ENCODE peak calls at places on chromosomes 7 and 10, in four cellular contexts. One of them, this sample, is unnamed. For H3K4me1, the result is how much of the 10 kb centered on the place peaks cover.

GRCh38 chr10:22849077-22849810 is 78.6 kb upstream of the ARMC3 start:
- DNase-seq in H1: no peak
- DNase-seq in tibial nerve: peak
- DNase-seq in HepG2: peak
- DNase-seq in this sample: peak

GRCh38 chr10:27819781-27820531 is 74.3 kb upstream of the MKX start:
- DNase-seq in HepG2: peak
- DNase-seq in H1: no peak
- DNase-seq in tibial nerve: no peak
- DNase-seq in this sample: peak

GRCh38 chr10:116146374-116146773 is 126.6 kb downstream of the GFRA1 start:
- DNase-seq in HepG2: no peak
- DNase-seq in tibial nerve: no peak
- DNase-seq in H1: no peak
- DNase-seq in this sample: no peak

GRCh38 chr10:63240807-63241206 is 107.7 kb downstream of the NRBF2 start:
- DNase-seq in tibial nerve: no peak
- DNase-seq in HepG2: no peak
- DNase-seq in H1: no peak
- DNase-seq in this sample: no peak

GRCh38 chr7:75739796-75740672 is 1.3 kb upstream of the HIP1 start:
- DNase-seq in HepG2: no peak
- DNase-seq in tibial nerve: no peak
- DNase-seq in H1: no peak
- DNase-seq in this sample: no peak

GRCh38 chr10:72076756-72077155 is 11.6 kb downstream of the SPOCK2 start:
- DNase-seq in H1: no peak
- DNase-seq in tibial nerve: no peak
- DNase-seq in HepG2: no peak
- DNase-seq in this sample: no peak

GRCh38 chr10:93945814-93946213 is 47.9 kb upstream of the PLCE1 start:
- DNase-seq in tibial nerve: no peak
- DNase-seq in HepG2: no peak
- DNase-seq in H1: no peak
- DNase-seq in this sample: no peak

GRCh38 chr7:39617010-39617409 is 6.4 kb upstream of the RALA start:
- DNase-seq in tibial nerve: no peak
- DNase-seq in H1: no peak
- DNase-seq in HepG2: no peak
- DNase-seq in this sample: no peak

GRCh38 chr7:87564290-87564963 is 36.3 kb downstream of the ABCB1 start:
- DNase-seq in H1: peak
- DNase-seq in tibial nerve: no peak
- DNase-seq in HepG2: peak
- DNase-seq in this sample: no peak

GRCh38 chr10:29541826-29542225 is 92.9 kb downstream of the SVIL start:
- DNase-seq in H1: no peak
- DNase-seq in HepG2: no peak
- DNase-seq in tibial nerve: no peak
- DNase-seq in this sample: no peak

GRCh38 chr10:92436611-92437010 is 137.3 kb downstream of the IDE start:
- DNase-seq in HepG2: no peak
- DNase-seq in H1: no peak
- DNase-seq in tibial nerve: no peak
- DNase-seq in this sample: no peak

GRCh38 chr7:27113991-27114866 is 11.7 kb upstream of the HOXA2 start:
- DNase-seq in HepG2: no peak
- DNase-seq in tibial nerve: no peak
- DNase-seq in H1: peak
- DNase-seq in this sample: peak

GRCh38 chr7:141696386-141696785 is 5.6 kb downstream of the DENND11 start:
- DNase-seq in HepG2: no peak
- DNase-seq in H1: no peak
- DNase-seq in tibial nerve: no peak
- DNase-seq in this sample: no peak

GRCh38 chr7:12067156-12067831 is 143.8 kb upstream of the TMEM106B start:
- DNase-seq in tibial nerve: peak
- DNase-seq in HepG2: peak
- DNase-seq in H1: peak
- DNase-seq in this sample: peak

GRCh38 chr10:131946880-131947279 is 34.8 kb downstream of the BNIP3 start:
- DNase-seq in H1: no peak
- DNase-seq in HepG2: no peak
- DNase-seq in tibial nerve: no peak
- DNase-seq in this sample: peak

GRCh38 chr10:131946321-131946751 is 35.4 kb downstream of the BNIP3 start:
- DNase-seq in H1: no peak
- DNase-seq in HepG2: no peak
- DNase-seq in tibial nerve: no peak
- DNase-seq in this sample: peak

GRCh38 chr10:131947631-131948347 is 33.9 kb downstream of the BNIP3 start:
- DNase-seq in HepG2: no peak
- DNase-seq in tibial nerve: no peak
- DNase-seq in H1: no peak
- DNase-seq in this sample: no peak

GRCh38 chr10:131949041-131949862 is 32.5 kb downstream of the BNIP3 start:
- DNase-seq in HepG2: no peak
- DNase-seq in H1: no peak
- DNase-seq in tibial nerve: no peak
- DNase-seq in this sample: peak

GRCh38 chr10:131948501-131948900 is 33.2 kb downstream of the BNIP3 start:
- DNase-seq in HepG2: no peak
- DNase-seq in H1: no peak
- DNase-seq in tibial nerve: no peak
- DNase-seq in this sample: peak
- H3K4me1 ChIP-seq in HepG2: under half
- H3K4me1 ChIP-seq in H1: under half
- H3K4me1 ChIP-seq in tibial nerve: under half
- H3K4me1 ChIP-seq in this sample: under half

DNA sequence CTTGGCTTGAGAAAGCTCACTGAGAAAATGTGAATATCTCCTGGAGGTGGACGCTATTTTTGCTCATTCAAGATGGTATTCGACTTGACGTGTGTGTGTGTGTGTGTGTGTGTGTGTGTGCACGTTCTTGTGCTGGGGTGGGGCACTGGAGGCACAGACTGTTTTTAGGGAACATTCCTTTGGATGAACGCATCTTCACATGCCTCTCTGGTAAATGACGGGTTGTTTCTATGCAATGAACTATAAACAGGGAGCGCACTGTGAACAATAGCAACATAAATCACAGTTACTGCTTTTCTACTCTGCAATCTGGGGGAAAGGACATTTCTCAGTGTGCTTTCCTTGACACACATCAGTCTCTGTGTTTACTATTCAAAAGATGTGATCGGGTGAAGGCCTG is 120.0 kb upstream of the PITRM1 start:
- DNase-seq in HepG2: no peak
- DNase-seq in tibial nerve: no peak
- DNase-seq in H1: no peak
- DNase-seq in this sample: no peak
- TF ChIP-seq EP300 in HepG2: no peak
- TF ChIP-seq EP300 in tibial nerve: peak
- TF ChIP-seq EP300 in H1: no peak
- TF ChIP-seq EP300 in this sample: peak

GRCh38 chr10:104230490-104230889 is 1.7 kb downstream of the CFAP43 start:
- DNase-seq in HepG2: no peak
- DNase-seq in tibial nerve: no peak
- DNase-seq in H1: no peak
- DNase-seq in this sample: no peak

GRCh38 chr10:104233817-104234216 is 1.7 kb upstream of the CFAP43 start:
- DNase-seq in H1: no peak
- DNase-seq in tibial nerve: no peak
- DNase-seq in HepG2: peak
- DNase-seq in this sample: no peak

GRCh38 chr10:104234934-104235333 is 2.8 kb upstream of the CFAP43 start:
- DNase-seq in HepG2: no peak
- DNase-seq in tibial nerve: no peak
- DNase-seq in H1: no peak
- DNase-seq in this sample: no peak

GRCh38 chr10:104232613-104233102 is 494 bp upstream of the CFAP43 start:
- DNase-seq in tibial nerve: no peak
- DNase-seq in HepG2: peak
- DNase-seq in H1: no peak
- DNase-seq in this sample: no peak

GRCh38 chr10:104231784-104232612 is at the start of gene CFAP43:
- DNase-seq in HepG2: peak
- DNase-seq in tibial nerve: peak
- DNase-seq in H1: peak
- DNase-seq in this sample: peak
- TF ChIP-seq POLR2A in HepG2: peak
- TF ChIP-seq POLR2A in tibial nerve: no peak
- TF ChIP-seq POLR2A in H1: peak
- TF ChIP-seq POLR2A in this sample: no peak

GRCh38 chr7:70356975-70357374 is 758.7 kb downstream of the AUTS2 start:
- DNase-seq in H1: no peak
- DNase-seq in tibial nerve: no peak
- DNase-seq in HepG2: no peak
- DNase-seq in this sample: no peak
- H3K4me1 ChIP-seq in H1: under half
- H3K4me1 ChIP-seq in tibial nerve: under half
- H3K4me1 ChIP-seq in HepG2: under half
- H3K4me1 ChIP-seq in this sample: under half